ENCODE peak calls at places on chromosomes 6 and 20, in eight cellular contexts. W is non-pigmented ciliary epithelial cell; T is CD4-positive, alpha-beta memory T cell; M is HTR-8/SVneo; P is germinal center; V is adrenal gland; J is left ventricle myocardium superior; D is LoVo. N is an unnamed sample.

GRCh38 chr6:10981409-10981808 is 62.7 kb downstream of the ELOVL2 start:
- DNase-seq in W (no peak), T (no peak), M (no peak), P (no peak), V (no peak), J (no peak), D (no peak), N (no peak)

GRCh38 chr6:170124150-170124549 is 166.7 kb downstream of the DLL1 start:
- DNase-seq in W (no peak), T (no peak), M (no peak), P (no peak), V (no peak), J (no peak), D (no peak), N (no peak)

GRCh38 chr6:61887425-61887824 is 398.6 kb downstream of the KHDRBS2 start:
- DNase-seq in W (no peak), T (no peak), M (no peak), P (no peak), V (no peak), J (no peak), D (no peak), N (no peak)

GRCh38 chr6:79694156-79694555 is 63.0 kb downstream of the SH3BGRL2 start:
- DNase-seq in W (no peak), T (no peak), M (no peak), P (no peak), V (no peak), J (no peak), D (no peak), N (no peak)

GRCh38 chr6:38404355-38404754 is 235.4 kb downstream of the BTBD9 start:
- DNase-seq in W (no peak), T (no peak), M (no peak), P (no peak), V (no peak), J (no peak), D (no peak), N (no peak)

GRCh38 chr20:21661488-21662055 is 43.9 kb upstream of the PAX1 start:
- DNase-seq in W (no peak), T (no peak), M (no peak), P (no peak), V (no peak), J (no peak), D (no peak), N (no peak)

GRCh38 chr6:33696538-33697518 is 14.7 kb downstream of the UQCC2 start:
- DNase-seq in W (no peak), T (peak), M (no peak), P (peak), V (peak), J (peak), D (no peak), N (no peak)

GRCh38 chr20:32742322-32743236 is 688 bp downstream of the COMMD7 start:
- DNase-seq in W (no peak), T (no peak), M (no peak), P (no peak), V (no peak), J (peak), D (no peak), N (no peak)

GRCh38 chr6:27866370-27867050 is 45.7 kb downstream of the OR2B2 start:
- DNase-seq in W (no peak), T (peak), M (peak), P (peak), V (no peak), J (no peak), D (peak), N (no peak)

GRCh38 chr20:50295762-50296449 is 105.3 kb downstream of the CEBPB start:
- DNase-seq in W (no peak), T (no peak), M (no peak), P (no peak), V (peak), J (no peak), D (no peak), N (no peak)

GRCh38 chr6:128655978-128656498 is 135.6 kb upstream of the PTPRK start:
- DNase-seq in W (peak), T (no peak), M (peak), P (no peak), V (no peak), J (no peak), D (peak), N (no peak)

GRCh38 chr20:47698142-47698541 is 87.1 kb downstream of the SULF2 start:
- DNase-seq in W (no peak), T (no peak), M (no peak), P (no peak), V (no peak), J (no peak), D (no peak), N (no peak)

GRCh38 chr20:64261138-64261537 is 5.6 kb downstream of the PCMTD2 start:
- DNase-seq in W (peak), T (no peak), M (no peak), P (no peak), V (peak), J (no peak), D (no peak), N (peak)

GRCh38 chr6:12051861-12052368 is 39.8 kb downstream of the HIVEP1 start:
- DNase-seq in W (no peak), T (peak), M (no peak), P (peak), V (no peak), J (no peak), D (no peak), N (no peak)

GRCh38 chr20:1333462-1334369 is 4.8 kb upstream of the SDCBP2 start:
- DNase-seq in W (no peak), T (no peak), M (no peak), P (no peak), V (no peak), J (no peak), D (no peak), N (no peak)

GRCh38 chr6:112470950-112471349 is 123.8 kb downstream of the RFPL4B start:
- DNase-seq in W (no peak), T (no peak), M (no peak), P (no peak), V (no peak), J (no peak), D (no peak), N (no peak)

GRCh38 chr6:163759542-163759941 is 345.0 kb downstream of the QKI start:
- DNase-seq in W (no peak), T (no peak), M (no peak), P (no peak), V (no peak), J (no peak), D (no peak), N (no peak)

GRCh38 chr20:54284928-54285704 is 77.2 kb downstream of the PFDN4 start:
- DNase-seq in W (no peak), T (no peak), M (no peak), P (no peak), V (no peak), J (no peak), D (no peak), N (no peak)

GRCh38 chr6:86440608-86441007 is 496.7 kb upstream of the HTR1E start:
- DNase-seq in W (no peak), T (no peak), M (no peak), P (no peak), V (no peak), J (no peak), D (no peak), N (no peak)

GRCh38 chr6:42084889-42085288 is 34.6 kb downstream of the TAF8 start:
- DNase-seq in W (no peak), T (no peak), M (no peak), P (no peak), V (no peak), J (no peak), D (no peak), N (no peak)

GRCh38 chr6:88867841-88868558 is 95.4 kb downstream of the RNGTT start:
- DNase-seq in W (no peak), T (no peak), M (no peak), P (no peak), V (no peak), J (no peak), D (no peak), N (no peak)

GRCh38 chr6:13412639-13413465 is 74.5 kb downstream of the GFOD1 start:
- DNase-seq in W (no peak), T (no peak), M (no peak), P (no peak), V (no peak), J (no peak), D (no peak), N (no peak)

GRCh38 chr6:1838604-1839003 is 228.9 kb downstream of the FOXC1 start:
- DNase-seq in W (no peak), T (no peak), M (peak), P (no peak), V (no peak), J (no peak), D (no peak), N (no peak)

GRCh38 chr6:136503303-136503702 is 46.9 kb downstream of the MAP7 start:
- DNase-seq in W (no peak), T (no peak), M (no peak), P (no peak), V (no peak), J (no peak), D (no peak), N (no peak)

N was measured in Right ventricle myocardium inferior.